ENCODE peak calls at places on chromosomes 5 and 9, in four cellular contexts. B is putamen, U is lower leg skin, W is hippocampal formation. O is an unnamed sample.

GRCh38 chr5:89260254-89260653 is 377.3 kb upstream of the MEF2C start:
- DNase-seq in W (no peak), B (no peak), U (no peak), O (no peak)

GRCh38 chr9:19116391-19116790 is 10.9 kb downstream of the PLIN2 start:
- DNase-seq in U (no peak), W (no peak), B (no peak), O (no peak)

GRCh38 chr5:6634327-6634713 is 1.1 kb downstream of the SRD5A1 start:
- DNase-seq in U (no peak), B (no peak), W (no peak), O (no peak)

GRCh38 chr5:168978015-168978414 is 322.9 kb downstream of the SLIT3 start:
- DNase-seq in B (no peak), W (no peak), U (peak; percentile 15), O (no peak)

GRCh38 chr5:67971223-67971830 is 244.2 kb upstream of the PIK3R1 start:
- DNase-seq in B (peak; percentile 15), W (no peak), U (peak; percentile 84), O (no peak)

GRCh38 chr5:171747061-171747859 is 38.4 kb upstream of the SMIM23 start:
- DNase-seq in B (no peak), U (no peak), W (no peak), O (no peak)

GRCh38 chr9:81032030-81032572 is 657.2 kb downstream of the TLE1 start:
- DNase-seq in W (no peak), B (no peak), U (no peak), O (no peak)

GRCh38 chr5:125612356-125613149 is 810.7 kb upstream of the GRAMD2B start:
- DNase-seq in U (no peak), W (no peak), B (peak; percentile 28), O (no peak)

GRCh38 chr5:170691623-170692022 is 91.9 kb upstream of the GABRP start:
- DNase-seq in U (no peak), B (no peak), W (no peak), O (no peak)

GRCh38 chr5:130277522-130277921 is 373.3 kb downstream of the CHSY3 start:
- DNase-seq in W (no peak), B (no peak), U (no peak), O (no peak)

GRCh38 chr9:38018964-38019602 is 49.9 kb downstream of the SHB start:
- DNase-seq in U (no peak), W (peak; percentile 39), B (peak; percentile 65), O (no peak)

GRCh38 chr5:74035521-74035937 is 409.5 kb downstream of the ARHGEF28 start:
- DNase-seq in B (peak; percentile 78), U (no peak), W (peak; percentile 36), O (peak; percentile 22)

GRCh38 chr9:121788686-121789366 is 137.4 kb downstream of the DAB2IP start:
- DNase-seq in B (no peak), W (no peak), U (peak; percentile 45), O (no peak)

GRCh38 chr5:18789216-18789615 is 1155.0 kb downstream of the TAF11L14 start:
- DNase-seq in U (no peak), B (no peak), W (no peak), O (no peak)

GRCh38 chr9:117704024-117704575 is at the start of gene TLR4:
- DNase-seq in W (peak; percentile 83), B (peak; percentile 80), U (peak; percentile 93), O (no peak)

GRCh38 chr5:159010611-159011497 is 88.9 kb downstream of the EBF1 start:
- DNase-seq in W (no peak), B (no peak), U (no peak), O (no peak)

GRCh38 chr5:170721681-170722080 is 61.8 kb upstream of the GABRP start:
- DNase-seq in W (no peak), U (peak; percentile 13), B (no peak), O (no peak)

GRCh38 chr5:139664273-139664693 is 16.1 kb downstream of the CXXC5 start:
- DNase-seq in W (no peak), B (no peak), U (peak; percentile 91), O (no peak)

GRCh38 chr5:128193676-128194390 is 110.3 kb downstream of the SLC12A2 start:
- DNase-seq in B (no peak), W (no peak), U (no peak), O (no peak)

GRCh38 chr9:134942421-134943119 is 24.9 kb upstream of the FCN1 start:
- DNase-seq in W (peak; percentile 22), B (peak; percentile 9), U (no peak), O (no peak)

GRCh38 chr5:109741390-109741789 is 51.7 kb downstream of the MAN2A1 start:
- DNase-seq in U (no peak), B (no peak), W (no peak), O (no peak)

GRCh38 chr5:14532180-14532579 is 49.4 kb upstream of the OTULINL start:
- DNase-seq in B (no peak), W (no peak), U (no peak), O (no peak)

GRCh38 chr5:151079838-151080619 is 805 bp downstream of the TNIP1 start:
- DNase-seq in B (no peak), W (no peak), U (no peak), O (no peak)

GRCh38 chr9:137166242-137167112 is 3.4 kb downstream of the LRRC26 start:
- DNase-seq in U (no peak), W (no peak), B (no peak), O (no peak)

GRCh38 chr5:132971483-132972435 is 8.3 kb upstream of the AFF4 start:
- DNase-seq in B (no peak), W (no peak), U (no peak), O (no peak)

GRCh38 chr9:98807070-98807810 is at the start of gene GALNT12:
- DNase-seq in B (peak; percentile 42), U (peak; percentile 79), W (no peak), O (no peak)

GRCh38 chr9:35164711-35165110 is 2.9 kb downstream of the UNC13B start:
- DNase-seq in U (no peak), W (no peak), B (no peak), O (no peak)

GRCh38 chr5:62139741-62140140 is 166.3 kb upstream of the KIF2A start:
- DNase-seq in B (no peak), U (no peak), W (no peak), O (no peak)

GRCh38 chr9:80509358-80509757 is 937.6 kb downstream of the TLE4 start:
- DNase-seq in W (no peak), B (no peak), U (no peak), O (no peak)

GRCh38 chr5:166165600-166165999 is 2125.8 kb upstream of the WWC1 start:
- DNase-seq in W (no peak), B (no peak), U (no peak), O (no peak)

O was measured in Panc1.